ENCODE peak calls at places on chromosomes 5 and 9, in four cellular contexts. T is B cell, S is H9, H is RWPE1. B is an unnamed sample.

GRCh38 chr5:84028093-84028492 is 307.4 kb upstream of the HAPLN1 start:
- DNase-seq in T (no peak), S (no peak), H (no peak), B (no peak)

GRCh38 chr5:154002093-154002492 is 36.6 kb downstream of the FAM114A2 start:
- DNase-seq in T (no peak), S (no peak), H (no peak), B (no peak)

GRCh38 chr9:6672118-6672517 is 26.6 kb upstream of the GLDC start:
- DNase-seq in T (no peak), S (no peak), H (no peak), B (no peak)

GRCh38 chr5:133821311-133821741 is 147.1 kb downstream of the C5orf15 start:
- DNase-seq in T (no peak), S (no peak), H (peak), B (no peak)

GRCh38 chr5:56673171-56673570 is 142.2 kb upstream of the MAP3K1 start:
- DNase-seq in T (no peak), S (no peak), H (no peak), B (no peak)

GRCh38 chr5:126446498-126447224 is 23.5 kb downstream of the GRAMD2B start:
- DNase-seq in T (no peak), S (no peak), H (peak), B (no peak)

GRCh38 chr5:6759401-6759800 is 46.2 kb downstream of the TENT4A start:
- DNase-seq in T (no peak), S (peak), H (no peak), B (no peak)

GRCh38 chr5:1285883-1286291 is 9.0 kb downstream of the TERT start:
- DNase-seq in T (no peak), S (no peak), H (no peak), B (no peak)

GRCh38 chr5:135185461-135186075 is 151.5 kb upstream of the PITX1 start:
- DNase-seq in T (no peak), S (no peak), H (no peak), B (no peak)

GRCh38 chr5:136123236-136123768 is 9.3 kb upstream of the SMAD5 start:
- DNase-seq in T (no peak), S (no peak), H (peak), B (no peak)

GRCh38 chr5:176844706-176845391 is 34.5 kb downstream of the UNC5A start:
- DNase-seq in T (no peak), S (no peak), H (peak), B (no peak)

GRCh38 chr5:2439608-2440007 is 311.9 kb downstream of the IRX2 start:
- DNase-seq in T (no peak), S (no peak), H (no peak), B (no peak)

GRCh38 chr5:172164773-172165212 is 23.2 kb downstream of the STK10 start:
- DNase-seq in T (no peak), S (no peak), H (no peak), B (no peak)

GRCh38 chr5:9192286-9192685 is 353.6 kb downstream of the SEMA5A start:
- DNase-seq in T (no peak), S (no peak), H (no peak), B (no peak)

GRCh38 chr5:60700347-60700815 is 415 bp upstream of the DEPDC1B start:
- DNase-seq in T (no peak), S (no peak), H (peak), B (no peak)

GRCh38 chr5:91076138-91076537 is 307.0 kb downstream of the ARRDC3 start:
- DNase-seq in T (no peak), S (no peak), H (no peak), B (no peak)

GRCh38 chr9:111566234-111566633 is 33.2 kb downstream of the PTGR1 start:
- DNase-seq in T (no peak), S (no peak), H (no peak), B (no peak)

GRCh38 chr5:176825234-176825633 is 14.9 kb downstream of the UNC5A start:
- DNase-seq in T (no peak), S (no peak), H (no peak), B (no peak)

GRCh38 chr9:88821749-88822106 is 169.5 kb upstream of the S1PR3 start:
- DNase-seq in T (no peak), S (no peak), H (no peak), B (no peak)

GRCh38 chr9:118318770-118319443 is 614.7 kb downstream of the TLR4 start:
- DNase-seq in T (no peak), S (no peak), H (peak), B (no peak)

GRCh38 chr5:143054480-143054941 is 284.3 kb downstream of the ARHGAP26 start:
- DNase-seq in T (peak), S (no peak), H (no peak), B (no peak)

GRCh38 chr9:78462616-78463015 is 165.7 kb downstream of the PSAT1 start:
- DNase-seq in T (no peak), S (no peak), H (no peak), B (no peak)

GRCh38 chr9:7637073-7637472 is 162.5 kb downstream of the DMAC1 start:
- DNase-seq in T (no peak), S (no peak), H (no peak), B (no peak)

GRCh38 chr9:109052416-109052815 is 39.1 kb upstream of the CTNNAL1 start:
- DNase-seq in T (no peak), S (no peak), H (no peak), B (no peak)

GRCh38 chr9:136644343-136644592 is 18.4 kb upstream of the EGFL7 start:
- DNase-seq in T (no peak), S (no peak), H (no peak), B (no peak)

GRCh38 chr9:6904366-6904765 is 146.6 kb downstream of the KDM4C start:
- DNase-seq in T (no peak), S (no peak), H (no peak), B (no peak)

GRCh38 chr5:51382759-51383493 is at the start of gene ISL1:
- DNase-seq in T (no peak), S (peak), H (peak), B (peak)

GRCh38 chr9:91275641-91276040 is 86.1 kb downstream of the AUH start:
- DNase-seq in T (no peak), S (no peak), H (no peak), B (no peak)

GRCh38 chr5:107542428-107542827 is 128.3 kb downstream of the EFNA5 start:
- DNase-seq in T (no peak), S (no peak), H (peak), B (no peak)

GRCh38 chr5:6250121-6250520 is 128.2 kb downstream of the MED10 start:
- DNase-seq in T (no peak), S (no peak), H (no peak), B (no peak)

GRCh38 chr5:65062684-65063083 is 294.0 kb downstream of the CWC27 start:
- DNase-seq in T (no peak), S (no peak), H (peak), B (no peak)

GRCh38 chr5:93570294-93571110 is 10.5 kb downstream of the NR2F1-AS1 start:
- DNase-seq in T (peak), S (peak), H (no peak), B (peak)

GRCh38 chr9:107866912-107867311 is 377.3 kb upstream of the KLF4 start:
- DNase-seq in T (no peak), S (no peak), H (no peak), B (no peak)

GRCh38 chr5:62275581-62275980 is 30.4 kb upstream of the KIF2A start:
- DNase-seq in T (no peak), S (no peak), H (no peak), B (no peak)

GRCh38 chr9:106619211-106619610 is 243.8 kb upstream of the ZNF462 start:
- DNase-seq in T (no peak), S (no peak), H (peak), B (no peak)

GRCh38 chr9:133978226-133979123 is 13.6 kb downstream of the VAV2 start:
- DNase-seq in T (no peak), S (no peak), H (no peak), B (no peak)

GRCh38 chr5:96439477-96440184 is 6.6 kb upstream of the PCSK1 start:
- DNase-seq in T (peak), S (no peak), H (no peak), B (no peak)
- TF ChIP-seq CTCF in T (no peak), S (no peak), H (no peak), B (no peak)

GRCh38 chr9:10045598-10045997 is 567.2 kb downstream of the PTPRD start:
- DNase-seq in T (no peak), S (no peak), H (no peak), B (no peak)
- TF ChIP-seq CTCF in T (no peak), S (peak), H (peak), B (peak)

DNA sequence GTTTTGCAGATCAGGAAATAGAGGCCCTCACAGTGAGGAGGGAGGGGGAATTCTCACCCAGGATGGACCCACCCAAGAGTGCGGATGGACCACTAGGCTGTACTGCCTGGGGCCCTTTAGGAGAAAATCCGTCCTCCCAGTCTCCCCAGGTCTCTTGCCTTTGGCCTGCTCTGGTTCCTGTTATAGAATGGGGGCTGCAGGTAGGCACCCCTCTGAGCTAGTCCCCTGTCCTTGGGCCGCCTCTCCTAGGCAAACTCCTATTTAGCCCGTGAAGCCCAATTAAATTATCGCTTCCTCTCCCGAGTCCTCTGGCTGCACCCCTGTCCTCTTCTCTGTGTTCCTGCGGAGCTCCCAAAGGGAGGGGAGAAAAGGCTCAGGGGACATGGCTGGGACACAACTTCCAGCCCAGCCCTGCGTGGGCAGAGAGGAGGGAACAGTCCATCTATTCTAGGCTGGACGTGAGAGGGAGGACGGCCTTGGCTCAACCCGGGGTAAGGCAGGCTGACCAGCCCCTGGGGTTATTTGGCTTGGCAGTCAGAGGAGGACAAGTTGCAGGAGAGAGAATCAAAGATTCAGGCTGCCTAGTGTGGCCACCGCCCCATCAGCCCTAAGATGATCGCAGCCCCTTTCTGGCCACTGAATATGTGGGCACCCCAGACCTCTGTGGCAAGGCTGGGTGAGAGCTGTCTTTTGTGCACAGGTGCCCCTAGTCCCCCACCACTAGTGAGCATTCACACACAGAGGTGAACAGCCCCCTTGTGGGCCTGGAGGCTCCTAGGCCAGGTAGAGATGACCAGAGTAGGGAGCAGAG is 134.2 kb downstream of the C9orf50 start:
- DNase-seq in T (no peak), S (no peak), H (no peak), B (no peak)
- TF ChIP-seq CTCF in T (no peak), S (no peak), H (no peak), B (no peak)

GRCh38 chr5:15463231-15463630 is 36.7 kb upstream of the FBXL7 start:
- DNase-seq in T (no peak), S (no peak), H (no peak), B (no peak)
- TF ChIP-seq CTCF in T (no peak), S (peak), H (no peak), B (no peak)

GRCh38 chr5:141149812-141150211 is at the start of gene PCDHB6:
- DNase-seq in T (no peak), S (no peak), H (peak), B (no peak)
- TF ChIP-seq CTCF in T (no peak), S (peak), H (peak), B (no peak)

GRCh38 chr5:10857333-10857723 is 96.3 kb upstream of the DAP start:
- DNase-seq in T (no peak), S (peak), H (no peak), B (no peak)

GRCh38 chr5:10858307-10858706 is 97.3 kb upstream of the DAP start:
- DNase-seq in T (no peak), S (no peak), H (no peak), B (no peak)

GRCh38 chr5:10856071-10856470 is 95.0 kb upstream of the DAP start:
- DNase-seq in T (no peak), S (no peak), H (no peak), B (no peak)

GRCh38 chr5:10854526-10855277 is 93.7 kb upstream of the DAP start:
- DNase-seq in T (no peak), S (no peak), H (no peak), B (no peak)

GRCh38 chr5:10856646-10857332 is 95.8 kb upstream of the DAP start:
- DNase-seq in T (no peak), S (peak), H (peak), B (peak)
- TF ChIP-seq CTCF in T (peak), S (peak), H (peak), B (peak)

DNA sequence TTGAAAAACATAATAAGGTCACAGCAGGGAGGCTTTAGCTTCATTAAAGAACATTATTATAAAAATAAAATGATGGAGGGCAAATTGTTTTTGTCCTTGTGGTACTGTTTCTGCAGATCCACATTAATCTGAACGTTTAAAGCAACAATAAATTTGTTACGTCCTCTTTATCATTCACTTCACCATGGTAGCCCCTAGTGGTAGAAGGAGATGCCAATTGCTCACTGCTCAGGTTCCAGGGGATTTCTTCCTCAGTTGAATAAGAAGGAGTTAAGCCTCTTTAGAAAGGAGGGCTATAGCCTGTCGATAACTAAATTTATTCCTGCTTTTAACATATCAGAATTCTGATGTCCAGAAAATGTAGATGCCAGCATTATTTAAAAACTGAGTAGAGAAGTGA is 692.4 kb downstream of the PTPRD start:
- DNase-seq in T (no peak), S (no peak), H (no peak), B (no peak)
- TF ChIP-seq CTCF in T (no peak), S (peak), H (no peak), B (peak)

B was measured in glutamatergic neuron.